ENCODE peak calls at places on chromosomes 11 and 22, in four cellular contexts. O is tibial nerve; Q is adrenal gland; T is CD8-positive, alpha-beta T cell. R is an unnamed sample.

GRCh38 chr11:72239296-72239848 is 4.6 kb downstream of the PHOX2A start:
- DNase-seq in Q (peak), O (no peak), T (no peak), R (peak)

GRCh38 chr11:129041611-129042018 is 98.9 kb upstream of the TP53AIP1 start:
- DNase-seq in T (no peak), Q (no peak), O (no peak), R (no peak)

GRCh38 chr11:96215094-96215782 is 127.8 kb downstream of the MAML2 start:
- DNase-seq in Q (no peak), T (peak), O (no peak), R (no peak)

GRCh38 chr22:21771631-21771976 is 36.0 kb upstream of the YPEL1 start:
- DNase-seq in T (no peak), O (no peak), Q (no peak), R (no peak)

GRCh38 chr11:62374801-62375200 is 37.6 kb downstream of the ASRGL1 start:
- DNase-seq in Q (no peak), T (no peak), O (no peak), R (no peak)

GRCh38 chr22:41526802-41527799 is 17.2 kb downstream of the POLR3H start:
- DNase-seq in Q (peak), T (peak), O (no peak), R (peak)

GRCh38 chr11:126731526-126731925 is 269.0 kb downstream of the KIRREL3 start:
- DNase-seq in O (no peak), T (no peak), Q (no peak), R (no peak)

GRCh38 chr11:113567097-113567496 is 91.9 kb upstream of the DRD2 start:
- DNase-seq in Q (no peak), T (no peak), O (no peak), R (no peak)

GRCh38 chr11:30172872-30173271 is 57.9 kb upstream of the FSHB start:
- DNase-seq in O (no peak), T (no peak), Q (no peak), R (no peak)

DNA sequence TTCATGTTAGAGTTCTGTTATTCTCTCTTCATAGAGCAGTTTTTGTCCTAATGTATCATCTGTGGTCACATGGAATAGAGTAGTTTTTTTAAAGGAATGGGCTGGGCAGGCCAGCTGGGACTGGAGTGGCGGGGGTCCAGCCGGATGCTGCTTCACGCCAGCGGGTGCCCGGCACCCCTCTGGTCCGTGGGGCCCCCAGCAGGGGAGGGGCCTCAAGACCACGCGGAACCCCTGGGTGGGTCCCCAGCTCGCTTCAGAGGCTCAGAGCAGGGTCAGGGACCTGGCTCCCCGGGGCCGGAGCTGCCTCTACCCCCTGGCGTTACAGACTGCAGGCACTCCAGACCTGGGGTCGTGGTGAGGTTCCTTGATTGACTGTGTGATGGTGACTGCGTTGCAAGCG is 159.1 kb upstream of the HSD17B12 start:
- DNase-seq in O (no peak), Q (no peak), T (no peak), R (no peak)
- H3K27ac ChIP-seq in O (no peak), Q (no peak), T (no peak), R (no peak)

GRCh38 chr11:119116235-119116594 is 5.2 kb upstream of the HINFP start:
- DNase-seq in O (no peak), Q (no peak), T (no peak), R (no peak)
- H3K27ac ChIP-seq in O (no peak), Q (peak), T (peak), R (peak)

DNA sequence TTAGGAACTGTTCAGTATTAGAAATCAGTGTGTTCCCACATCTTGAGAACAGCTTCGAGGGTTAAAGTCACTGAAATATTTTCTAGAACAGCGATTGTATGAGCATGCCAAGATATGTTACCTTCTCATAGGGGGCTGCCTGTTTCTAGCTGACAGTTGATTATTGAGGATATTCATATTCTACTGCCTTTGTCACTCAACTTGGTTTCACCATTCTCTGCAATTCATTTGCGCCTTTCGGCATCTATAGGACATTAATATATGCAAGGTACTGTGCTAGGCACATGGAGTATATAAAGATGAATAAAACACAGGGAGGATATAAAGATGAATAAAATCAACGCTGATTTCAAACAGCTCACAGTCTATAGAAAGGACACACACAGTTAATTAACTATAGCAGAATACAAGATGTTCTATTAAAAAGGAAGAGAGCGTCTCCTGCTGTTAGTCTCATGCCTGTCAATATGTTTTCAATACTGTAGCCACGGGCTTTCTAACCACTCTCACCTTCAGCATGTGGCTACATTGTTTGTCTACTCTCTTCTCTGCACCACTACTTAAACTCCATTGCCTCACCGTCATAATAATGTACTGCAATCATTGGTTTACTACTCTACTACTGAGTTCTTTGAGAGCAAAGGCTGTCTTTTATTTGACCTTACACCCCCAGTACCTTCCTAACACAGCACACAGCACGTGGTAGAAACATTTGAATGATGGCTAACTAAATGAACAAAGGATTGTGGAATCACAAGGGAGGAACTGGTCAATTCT is 81.9 kb downstream of the RAB30 start:
- DNase-seq in Q (no peak), O (no peak), T (no peak), R (no peak)
- H3K27ac ChIP-seq in Q (peak), O (no peak), T (no peak), R (peak)

GRCh38 chr11:111913997-111914396 is 1.5 kb downstream of the HSPB2 start:
- DNase-seq in O (peak), T (no peak), Q (no peak), R (peak)
- H3K27ac ChIP-seq in O (peak), T (no peak), Q (peak), R (peak)

GRCh38 chr22:17832665-17833064 is 58.4 kb upstream of the BID start:
- DNase-seq in T (no peak), Q (no peak), O (no peak), R (no peak)

GRCh38 chr22:17838180-17838865 is 64.1 kb upstream of the BID start:
- DNase-seq in O (no peak), Q (no peak), T (no peak), R (no peak)

GRCh38 chr22:17831527-17832251 is 57.4 kb upstream of the BID start:
- DNase-seq in T (no peak), O (peak), Q (no peak), R (no peak)

GRCh38 chr22:17836977-17837742 is 62.9 kb upstream of the BID start:
- DNase-seq in T (no peak), Q (no peak), O (no peak), R (no peak)

DNA sequence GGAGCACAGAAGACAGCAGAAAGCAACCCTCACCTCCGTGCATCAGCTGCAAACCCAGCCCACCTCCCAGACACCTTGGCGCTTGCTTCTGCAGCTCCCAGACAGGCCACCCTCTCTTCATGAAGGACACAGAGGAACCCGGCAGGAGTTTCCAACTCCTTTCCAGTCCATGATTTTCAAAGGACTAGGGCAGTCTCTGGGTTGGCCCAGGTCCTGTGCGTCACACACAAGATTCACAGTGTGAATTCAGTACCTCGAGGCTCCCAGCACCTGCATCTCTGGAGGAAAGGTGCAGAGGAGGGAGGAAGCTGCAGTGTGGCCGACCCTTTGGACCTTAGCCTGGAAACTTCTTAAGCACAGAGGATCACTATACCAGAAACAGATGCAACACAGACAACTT is 61.0 kb upstream of the BID start:
- DNase-seq in Q (no peak), O (no peak), T (no peak), R (no peak)
- H3K27ac ChIP-seq in Q (no peak), O (no peak), T (no peak), R (no peak)

R was measured in substantia nigra.